ENCODE peak calls at places on chromosomes 12 and 14, in ten cellular contexts. I, E, C, Y, P, V, D, T, F and U are unnamed samples.

GRCh38 chr12:53063708-53064612 is 14.1 kb downstream of the TNS2 start:
- DNase-seq in I (peak), E (no peak), C (no peak), Y (no peak), P (no peak), V (peak), D (no peak), T (no peak), F (no peak), U (peak)

GRCh38 chr14:37147310-37147875 is 25.0 kb downstream of the SLC25A21 start:
- DNase-seq in I (no peak), E (no peak), C (peak), Y (no peak), P (no peak), V (peak), D (peak), T (no peak), F (no peak), U (no peak)

GRCh38 chr14:35347323-35348043 is 55.3 kb downstream of the PSMA6 start:
- DNase-seq in I (no peak), E (no peak), C (no peak), Y (no peak), P (peak), V (no peak), D (no peak), T (no peak), F (peak), U (no peak)

GRCh38 chr12:4037747-4038312 is 164.6 kb upstream of the PARP11 start:
- DNase-seq in I (peak), E (no peak), C (no peak), Y (no peak), P (no peak), V (peak), D (peak), T (peak), F (peak), U (peak)

GRCh38 chr14:36619131-36619530 is 36.7 kb upstream of the NKX2-8 start:
- DNase-seq in I (no peak), E (no peak), C (no peak), Y (no peak), P (no peak), V (no peak), D (no peak), T (peak), F (no peak), U (no peak)

GRCh38 chr14:59657769-59658168 is 81.2 kb upstream of the CCDC175 start:
- DNase-seq in I (no peak), E (no peak), C (no peak), Y (no peak), P (no peak), V (no peak), D (no peak), T (no peak), F (no peak), U (no peak)

GRCh38 chr12:50924439-50925341 is 27.7 kb upstream of the HIGD1C start:
- DNase-seq in I (peak), E (no peak), C (peak), Y (no peak), P (peak), V (peak), D (peak), T (peak), F (peak), U (peak)

GRCh38 chr14:62957562-62957961 is 87.7 kb downstream of the KCNH5 start:
- DNase-seq in I (peak), E (peak), C (peak), Y (no peak), P (no peak), V (peak), D (peak), T (peak), F (no peak), U (no peak)

GRCh38 chr12:126974779-126975178 is 1292.2 kb upstream of the TMEM132C start:
- DNase-seq in I (no peak), E (no peak), C (no peak), Y (no peak), P (no peak), V (no peak), D (no peak), T (no peak), F (peak), U (no peak)

GRCh38 chr14:27559848-27560247 is 962.0 kb upstream of the NOVA1 start:
- DNase-seq in I (no peak), E (no peak), C (no peak), Y (no peak), P (no peak), V (no peak), D (no peak), T (no peak), F (no peak), U (no peak)
- H3K4me3 ChIP-seq in I (no peak), E (no peak), C (no peak), Y (no peak), P (no peak), V (no peak), D (no peak), T (no peak), F (no peak), U (no peak)

GRCh38 chr14:77037338-77037782 is 8.9 kb upstream of the IRF2BPL start:
- DNase-seq in I (no peak), E (no peak), C (no peak), Y (no peak), P (no peak), V (no peak), D (no peak), T (no peak), F (no peak), U (peak)
- H3K4me2 ChIP-seq in I (peak), E (no peak), C (peak), Y (no peak), P (peak), V (no peak), D (no peak), T (no peak), F (peak), U (no peak)

GRCh38 chr14:77003960-77004710 is 24.4 kb downstream of the IRF2BPL start:
- DNase-seq in I (peak), E (no peak), C (peak), Y (no peak), P (peak), V (peak), D (peak), T (peak), F (no peak), U (no peak)

GRCh38 chr14:77007339-77007974 is 21.1 kb downstream of the IRF2BPL start:
- DNase-seq in I (no peak), E (no peak), C (no peak), Y (no peak), P (no peak), V (no peak), D (no peak), T (peak), F (no peak), U (no peak)

GRCh38 chr14:77006127-77006526 is 22.4 kb downstream of the IRF2BPL start:
- DNase-seq in I (no peak), E (no peak), C (no peak), Y (no peak), P (no peak), V (no peak), D (no peak), T (no peak), F (no peak), U (no peak)

GRCh38 chr14:77004711-77005460 is 23.6 kb downstream of the IRF2BPL start:
- DNase-seq in I (no peak), E (no peak), C (no peak), Y (no peak), P (no peak), V (peak), D (no peak), T (peak), F (no peak), U (no peak)

GRCh38 chr14:77005559-77005958 is 22.9 kb downstream of the IRF2BPL start:
- DNase-seq in I (no peak), E (no peak), C (no peak), Y (no peak), P (no peak), V (no peak), D (no peak), T (no peak), F (no peak), U (no peak)
- H3K4me3 ChIP-seq in I (no peak), E (no peak), C (no peak), Y (no peak), P (no peak), V (no peak), D (no peak), T (no peak), F (no peak), U (no peak)

GRCh38 chr12:115351513-115352077 is 667.6 kb upstream of the TBX3 start:
- DNase-seq in I (peak), E (no peak), C (no peak), Y (no peak), P (no peak), V (peak), D (peak), T (peak), F (no peak), U (peak)

GRCh38 chr12:115355301-115355700 is 671.3 kb upstream of the TBX3 start:
- DNase-seq in I (peak), E (no peak), C (no peak), Y (no peak), P (no peak), V (peak), D (peak), T (peak), F (no peak), U (no peak)

GRCh38 chr12:115354007-115354452 is 670.1 kb upstream of the TBX3 start:
- DNase-seq in I (peak), E (peak), C (peak), Y (no peak), P (no peak), V (peak), D (peak), T (peak), F (no peak), U (peak)

GRCh38 chr12:115354476-115354890 is 670.5 kb upstream of the TBX3 start:
- DNase-seq in I (peak), E (no peak), C (no peak), Y (no peak), P (no peak), V (peak), D (no peak), T (no peak), F (no peak), U (no peak)

GRCh38 chr12:115353467-115353866 is 669.5 kb upstream of the TBX3 start:
- DNase-seq in I (no peak), E (no peak), C (no peak), Y (no peak), P (no peak), V (no peak), D (no peak), T (no peak), F (no peak), U (no peak)
- H3K4me2 ChIP-seq in I (no peak), E (peak), C (peak), Y (no peak), P (no peak), V (peak), D (no peak), T (peak), F (no peak), U (peak)

GRCh38 chr14:77037886-77038511 is 9.5 kb upstream of the IRF2BPL start:
- DNase-seq in I (no peak), E (no peak), C (peak), Y (no peak), P (peak), V (peak), D (peak), T (no peak), F (no peak), U (peak)
- H3K4me3 ChIP-seq in I (no peak), E (no peak), C (peak), Y (peak), P (peak), V (peak), D (no peak), T (no peak), F (no peak), U (peak)

GRCh38 chr12:27975222-27976136 is 2.9 kb upstream of the PTHLH start:
- DNase-seq in I (peak), E (no peak), C (peak), Y (peak), P (peak), V (peak), D (peak), T (no peak), F (peak), U (peak)
- H3K4me2 ChIP-seq in I (peak), E (peak), C (peak), Y (peak), P (peak), V (peak), D (peak), T (no peak), F (peak), U (peak)

GRCh38 chr12:57524814-57525614 is 2.4 kb downstream of the MBD6 start:
- DNase-seq in I (no peak), E (no peak), C (no peak), Y (no peak), P (no peak), V (no peak), D (no peak), T (no peak), F (no peak), U (peak)
- H3K4me3 ChIP-seq in I (no peak), E (no peak), C (no peak), Y (peak), P (no peak), V (peak), D (peak), T (no peak), F (no peak), U (peak)

GRCh38 chr12:130357241-130357640 is 19.6 kb downstream of the PIWIL1 start:
- DNase-seq in I (no peak), E (no peak), C (no peak), Y (no peak), P (no peak), V (no peak), D (no peak), T (no peak), F (no peak), U (no peak)
- H3K4me2 ChIP-seq in I (no peak), E (no peak), C (no peak), Y (no peak), P (no peak), V (no peak), D (no peak), T (no peak), F (no peak), U (no peak)

GRCh38 chr12:27148791-27149190 is 66.4 kb upstream of the C12orf71 start:
- DNase-seq in I (no peak), E (no peak), C (no peak), Y (no peak), P (no peak), V (no peak), D (no peak), T (no peak), F (no peak), U (no peak)
- H3K4me3 ChIP-seq in I (no peak), E (no peak), C (no peak), Y (no peak), P (no peak), V (no peak), D (no peak), T (no peak), F (no peak), U (no peak)